ENCODE peak calls at places on chromosomes 4 and X, in nine cellular contexts. One of them, this sample, is unnamed.

GRCh38 chrX:126141014-126141413 is 25.1 kb downstream of the DCAF12L2 start:
- DNase-seq in GM23248: no peak
- DNase-seq in NCI-H1105: no peak
- DNase-seq in activated CD4-positive, alpha-beta T cell treated with anti-CD3 and anti-CD28 coated beads, Interleukin-2, amount 10 ng/mL, durations not matched to agents 24 days and 14 days: no peak
- DNase-seq in stimulated activated CD4-positive, alpha-beta T cell treated with anti-CD3 and anti-CD28 coated beads, TNF-alpha, amount 100 ng/mL, for 4 hours: no peak
- DNase-seq in T-helper 1 cell: no peak
- DNase-seq in stimulated activated CD8-positive, alpha-beta memory T cell treated with anti-CD3 and anti-CD28 coated beads, Interleukin-4, amount 100 ng/mL, for 24 hours: no peak
- DNase-seq in uterus: no peak
- DNase-seq in activated T-cell treated with anti-CD3 and anti-CD28 coated beads, Interleukin-2, amount 50 U/mL, for 48 hours: no peak
- DNase-seq in this sample: no peak

GRCh38 chrX:24190500-24191156 is 41.1 kb downstream of the ZFX start:
- DNase-seq in uterus: no peak
- DNase-seq in activated T-cell treated with anti-CD3 and anti-CD28 coated beads, Interleukin-2, amount 50 U/mL, for 48 hours: no peak
- DNase-seq in T-helper 1 cell: no peak
- DNase-seq in GM23248: peak
- DNase-seq in NCI-H1105: no peak
- DNase-seq in activated CD4-positive, alpha-beta T cell treated with anti-CD3 and anti-CD28 coated beads, Interleukin-2, amount 10 ng/mL, durations not matched to agents 24 days and 14 days: no peak
- DNase-seq in stimulated activated CD8-positive, alpha-beta memory T cell treated with anti-CD3 and anti-CD28 coated beads, Interleukin-4, amount 100 ng/mL, for 24 hours: no peak
- DNase-seq in stimulated activated CD4-positive, alpha-beta T cell treated with anti-CD3 and anti-CD28 coated beads, TNF-alpha, amount 100 ng/mL, for 4 hours: no peak
- DNase-seq in this sample: no peak

GRCh38 chr4:128163177-128164117 is 102.3 kb downstream of the LARP1B start:
- DNase-seq in activated T-cell treated with anti-CD3 and anti-CD28 coated beads, Interleukin-2, amount 50 U/mL, for 48 hours: no peak
- DNase-seq in stimulated activated CD8-positive, alpha-beta memory T cell treated with anti-CD3 and anti-CD28 coated beads, Interleukin-4, amount 100 ng/mL, for 24 hours: no peak
- DNase-seq in uterus: no peak
- DNase-seq in T-helper 1 cell: no peak
- DNase-seq in GM23248: peak
- DNase-seq in activated CD4-positive, alpha-beta T cell treated with anti-CD3 and anti-CD28 coated beads, Interleukin-2, amount 10 ng/mL, durations not matched to agents 24 days and 14 days: no peak
- DNase-seq in NCI-H1105: no peak
- DNase-seq in stimulated activated CD4-positive, alpha-beta T cell treated with anti-CD3 and anti-CD28 coated beads, TNF-alpha, amount 100 ng/mL, for 4 hours: no peak
- DNase-seq in this sample: no peak

GRCh38 chr4:83618991-83619390 is 83.1 kb downstream of the GPAT3 start:
- DNase-seq in uterus: no peak
- DNase-seq in activated CD4-positive, alpha-beta T cell treated with anti-CD3 and anti-CD28 coated beads, Interleukin-2, amount 10 ng/mL, durations not matched to agents 24 days and 14 days: no peak
- DNase-seq in stimulated activated CD4-positive, alpha-beta T cell treated with anti-CD3 and anti-CD28 coated beads, TNF-alpha, amount 100 ng/mL, for 4 hours: no peak
- DNase-seq in GM23248: peak
- DNase-seq in stimulated activated CD8-positive, alpha-beta memory T cell treated with anti-CD3 and anti-CD28 coated beads, Interleukin-4, amount 100 ng/mL, for 24 hours: no peak
- DNase-seq in NCI-H1105: no peak
- DNase-seq in activated T-cell treated with anti-CD3 and anti-CD28 coated beads, Interleukin-2, amount 50 U/mL, for 48 hours: no peak
- DNase-seq in T-helper 1 cell: no peak
- DNase-seq in this sample: no peak

GRCh38 chr4:127708985-127709384 is 21.2 kb upstream of the SLC25A31 start:
- DNase-seq in GM23248: peak
- DNase-seq in uterus: no peak
- DNase-seq in stimulated activated CD8-positive, alpha-beta memory T cell treated with anti-CD3 and anti-CD28 coated beads, Interleukin-4, amount 100 ng/mL, for 24 hours: no peak
- DNase-seq in activated T-cell treated with anti-CD3 and anti-CD28 coated beads, Interleukin-2, amount 50 U/mL, for 48 hours: no peak
- DNase-seq in T-helper 1 cell: no peak
- DNase-seq in NCI-H1105: peak
- DNase-seq in stimulated activated CD4-positive, alpha-beta T cell treated with anti-CD3 and anti-CD28 coated beads, TNF-alpha, amount 100 ng/mL, for 4 hours: no peak
- DNase-seq in activated CD4-positive, alpha-beta T cell treated with anti-CD3 and anti-CD28 coated beads, Interleukin-2, amount 10 ng/mL, durations not matched to agents 24 days and 14 days: no peak
- DNase-seq in this sample: no peak

GRCh38 chr4:124427095-124427767 is 285.3 kb downstream of the ANKRD50 start:
- DNase-seq in activated CD4-positive, alpha-beta T cell treated with anti-CD3 and anti-CD28 coated beads, Interleukin-2, amount 10 ng/mL, durations not matched to agents 24 days and 14 days: no peak
- DNase-seq in NCI-H1105: no peak
- DNase-seq in uterus: no peak
- DNase-seq in activated T-cell treated with anti-CD3 and anti-CD28 coated beads, Interleukin-2, amount 50 U/mL, for 48 hours: no peak
- DNase-seq in GM23248: no peak
- DNase-seq in stimulated activated CD4-positive, alpha-beta T cell treated with anti-CD3 and anti-CD28 coated beads, TNF-alpha, amount 100 ng/mL, for 4 hours: no peak
- DNase-seq in stimulated activated CD8-positive, alpha-beta memory T cell treated with anti-CD3 and anti-CD28 coated beads, Interleukin-4, amount 100 ng/mL, for 24 hours: no peak
- DNase-seq in T-helper 1 cell: no peak
- DNase-seq in this sample: no peak

GRCh38 chr4:170374770-170375169 is 285.0 kb upstream of the AADAT start:
- DNase-seq in GM23248: peak
- DNase-seq in uterus: no peak
- DNase-seq in NCI-H1105: no peak
- DNase-seq in activated T-cell treated with anti-CD3 and anti-CD28 coated beads, Interleukin-2, amount 50 U/mL, for 48 hours: no peak
- DNase-seq in activated CD4-positive, alpha-beta T cell treated with anti-CD3 and anti-CD28 coated beads, Interleukin-2, amount 10 ng/mL, durations not matched to agents 24 days and 14 days: peak
- DNase-seq in stimulated activated CD4-positive, alpha-beta T cell treated with anti-CD3 and anti-CD28 coated beads, TNF-alpha, amount 100 ng/mL, for 4 hours: no peak
- DNase-seq in stimulated activated CD8-positive, alpha-beta memory T cell treated with anti-CD3 and anti-CD28 coated beads, Interleukin-4, amount 100 ng/mL, for 24 hours: no peak
- DNase-seq in T-helper 1 cell: peak
- DNase-seq in this sample: no peak

GRCh38 chr4:7054106-7054880 is 11.1 kb downstream of the TADA2B start:
- DNase-seq in stimulated activated CD4-positive, alpha-beta T cell treated with anti-CD3 and anti-CD28 coated beads, TNF-alpha, amount 100 ng/mL, for 4 hours: no peak
- DNase-seq in stimulated activated CD8-positive, alpha-beta memory T cell treated with anti-CD3 and anti-CD28 coated beads, Interleukin-4, amount 100 ng/mL, for 24 hours: no peak
- DNase-seq in activated T-cell treated with anti-CD3 and anti-CD28 coated beads, Interleukin-2, amount 50 U/mL, for 48 hours: no peak
- DNase-seq in T-helper 1 cell: no peak
- DNase-seq in NCI-H1105: no peak
- DNase-seq in GM23248: no peak
- DNase-seq in uterus: no peak
- DNase-seq in activated CD4-positive, alpha-beta T cell treated with anti-CD3 and anti-CD28 coated beads, Interleukin-2, amount 10 ng/mL, durations not matched to agents 24 days and 14 days: no peak
- DNase-seq in this sample: no peak

GRCh38 chr4:119313237-119313636 is 8.7 kb downstream of the FABP2 start:
- DNase-seq in stimulated activated CD4-positive, alpha-beta T cell treated with anti-CD3 and anti-CD28 coated beads, TNF-alpha, amount 100 ng/mL, for 4 hours: no peak
- DNase-seq in GM23248: no peak
- DNase-seq in T-helper 1 cell: no peak
- DNase-seq in stimulated activated CD8-positive, alpha-beta memory T cell treated with anti-CD3 and anti-CD28 coated beads, Interleukin-4, amount 100 ng/mL, for 24 hours: no peak
- DNase-seq in activated CD4-positive, alpha-beta T cell treated with anti-CD3 and anti-CD28 coated beads, Interleukin-2, amount 10 ng/mL, durations not matched to agents 24 days and 14 days: no peak
- DNase-seq in activated T-cell treated with anti-CD3 and anti-CD28 coated beads, Interleukin-2, amount 50 U/mL, for 48 hours: no peak
- DNase-seq in NCI-H1105: no peak
- DNase-seq in uterus: no peak
- DNase-seq in this sample: no peak

GRCh38 chr4:24913099-24913445 is 230 bp upstream of the CCDC149 start:
- DNase-seq in stimulated activated CD4-positive, alpha-beta T cell treated with anti-CD3 and anti-CD28 coated beads, TNF-alpha, amount 100 ng/mL, for 4 hours: no peak
- DNase-seq in activated T-cell treated with anti-CD3 and anti-CD28 coated beads, Interleukin-2, amount 50 U/mL, for 48 hours: no peak
- DNase-seq in stimulated activated CD8-positive, alpha-beta memory T cell treated with anti-CD3 and anti-CD28 coated beads, Interleukin-4, amount 100 ng/mL, for 24 hours: no peak
- DNase-seq in GM23248: no peak
- DNase-seq in uterus: no peak
- DNase-seq in activated CD4-positive, alpha-beta T cell treated with anti-CD3 and anti-CD28 coated beads, Interleukin-2, amount 10 ng/mL, durations not matched to agents 24 days and 14 days: no peak
- DNase-seq in T-helper 1 cell: no peak
- DNase-seq in NCI-H1105: no peak
- DNase-seq in this sample: no peak

GRCh38 chr4:73867783-73868182 is 1.4 kb upstream of the CXCL1 start:
- DNase-seq in GM23248: no peak
- DNase-seq in activated T-cell treated with anti-CD3 and anti-CD28 coated beads, Interleukin-2, amount 50 U/mL, for 48 hours: no peak
- DNase-seq in NCI-H1105: no peak
- DNase-seq in stimulated activated CD4-positive, alpha-beta T cell treated with anti-CD3 and anti-CD28 coated beads, TNF-alpha, amount 100 ng/mL, for 4 hours: no peak
- DNase-seq in uterus: no peak
- DNase-seq in T-helper 1 cell: no peak
- DNase-seq in stimulated activated CD8-positive, alpha-beta memory T cell treated with anti-CD3 and anti-CD28 coated beads, Interleukin-4, amount 100 ng/mL, for 24 hours: no peak
- DNase-seq in activated CD4-positive, alpha-beta T cell treated with anti-CD3 and anti-CD28 coated beads, Interleukin-2, amount 10 ng/mL, durations not matched to agents 24 days and 14 days: no peak
- DNase-seq in this sample: no peak

GRCh38 chrX:117607571-117607970 is 509.0 kb downstream of the KLHL13 start:
- DNase-seq in stimulated activated CD8-positive, alpha-beta memory T cell treated with anti-CD3 and anti-CD28 coated beads, Interleukin-4, amount 100 ng/mL, for 24 hours: no peak
- DNase-seq in uterus: no peak
- DNase-seq in T-helper 1 cell: no peak
- DNase-seq in GM23248: no peak
- DNase-seq in activated T-cell treated with anti-CD3 and anti-CD28 coated beads, Interleukin-2, amount 50 U/mL, for 48 hours: no peak
- DNase-seq in NCI-H1105: no peak
- DNase-seq in activated CD4-positive, alpha-beta T cell treated with anti-CD3 and anti-CD28 coated beads, Interleukin-2, amount 10 ng/mL, durations not matched to agents 24 days and 14 days: no peak
- DNase-seq in stimulated activated CD4-positive, alpha-beta T cell treated with anti-CD3 and anti-CD28 coated beads, TNF-alpha, amount 100 ng/mL, for 4 hours: no peak
- DNase-seq in this sample: no peak

GRCh38 chr4:44801384-44801783 is 75.0 kb upstream of the GNPDA2 start:
- DNase-seq in NCI-H1105: no peak
- DNase-seq in uterus: no peak
- DNase-seq in T-helper 1 cell: no peak
- DNase-seq in stimulated activated CD4-positive, alpha-beta T cell treated with anti-CD3 and anti-CD28 coated beads, TNF-alpha, amount 100 ng/mL, for 4 hours: no peak
- DNase-seq in GM23248: no peak
- DNase-seq in activated CD4-positive, alpha-beta T cell treated with anti-CD3 and anti-CD28 coated beads, Interleukin-2, amount 10 ng/mL, durations not matched to agents 24 days and 14 days: no peak
- DNase-seq in stimulated activated CD8-positive, alpha-beta memory T cell treated with anti-CD3 and anti-CD28 coated beads, Interleukin-4, amount 100 ng/mL, for 24 hours: no peak
- DNase-seq in activated T-cell treated with anti-CD3 and anti-CD28 coated beads, Interleukin-2, amount 50 U/mL, for 48 hours: no peak
- DNase-seq in this sample: no peak

GRCh38 chr4:152090543-152090942 is 329.7 kb upstream of the GATB start:
- DNase-seq in stimulated activated CD8-positive, alpha-beta memory T cell treated with anti-CD3 and anti-CD28 coated beads, Interleukin-4, amount 100 ng/mL, for 24 hours: no peak
- DNase-seq in stimulated activated CD4-positive, alpha-beta T cell treated with anti-CD3 and anti-CD28 coated beads, TNF-alpha, amount 100 ng/mL, for 4 hours: no peak
- DNase-seq in T-helper 1 cell: peak
- DNase-seq in activated CD4-positive, alpha-beta T cell treated with anti-CD3 and anti-CD28 coated beads, Interleukin-2, amount 10 ng/mL, durations not matched to agents 24 days and 14 days: peak
- DNase-seq in GM23248: no peak
- DNase-seq in activated T-cell treated with anti-CD3 and anti-CD28 coated beads, Interleukin-2, amount 50 U/mL, for 48 hours: peak
- DNase-seq in NCI-H1105: no peak
- DNase-seq in uterus: no peak
- DNase-seq in this sample: no peak

GRCh38 chr4:79528241-79528706 is 120.2 kb upstream of the GK2 start:
- DNase-seq in stimulated activated CD4-positive, alpha-beta T cell treated with anti-CD3 and anti-CD28 coated beads, TNF-alpha, amount 100 ng/mL, for 4 hours: no peak
- DNase-seq in GM23248: no peak
- DNase-seq in stimulated activated CD8-positive, alpha-beta memory T cell treated with anti-CD3 and anti-CD28 coated beads, Interleukin-4, amount 100 ng/mL, for 24 hours: no peak
- DNase-seq in uterus: no peak
- DNase-seq in T-helper 1 cell: peak
- DNase-seq in NCI-H1105: no peak
- DNase-seq in activated T-cell treated with anti-CD3 and anti-CD28 coated beads, Interleukin-2, amount 50 U/mL, for 48 hours: no peak
- DNase-seq in activated CD4-positive, alpha-beta T cell treated with anti-CD3 and anti-CD28 coated beads, Interleukin-2, amount 10 ng/mL, durations not matched to agents 24 days and 14 days: no peak
- DNase-seq in this sample: no peak

GRCh38 chrX:136246201-136246600 is 5.0 kb downstream of the MAP7D3 start:
- DNase-seq in T-helper 1 cell: no peak
- DNase-seq in stimulated activated CD4-positive, alpha-beta T cell treated with anti-CD3 and anti-CD28 coated beads, TNF-alpha, amount 100 ng/mL, for 4 hours: no peak
- DNase-seq in NCI-H1105: no peak
- DNase-seq in uterus: no peak
- DNase-seq in activated T-cell treated with anti-CD3 and anti-CD28 coated beads, Interleukin-2, amount 50 U/mL, for 48 hours: no peak
- DNase-seq in GM23248: no peak
- DNase-seq in stimulated activated CD8-positive, alpha-beta memory T cell treated with anti-CD3 and anti-CD28 coated beads, Interleukin-4, amount 100 ng/mL, for 24 hours: no peak
- DNase-seq in activated CD4-positive, alpha-beta T cell treated with anti-CD3 and anti-CD28 coated beads, Interleukin-2, amount 10 ng/mL, durations not matched to agents 24 days and 14 days: no peak
- DNase-seq in this sample: no peak

GRCh38 chr4:151983854-151984253 is 223.0 kb upstream of the GATB start:
- DNase-seq in activated CD4-positive, alpha-beta T cell treated with anti-CD3 and anti-CD28 coated beads, Interleukin-2, amount 10 ng/mL, durations not matched to agents 24 days and 14 days: no peak
- DNase-seq in activated T-cell treated with anti-CD3 and anti-CD28 coated beads, Interleukin-2, amount 50 U/mL, for 48 hours: no peak
- DNase-seq in T-helper 1 cell: no peak
- DNase-seq in NCI-H1105: no peak
- DNase-seq in uterus: no peak
- DNase-seq in stimulated activated CD4-positive, alpha-beta T cell treated with anti-CD3 and anti-CD28 coated beads, TNF-alpha, amount 100 ng/mL, for 4 hours: no peak
- DNase-seq in GM23248: no peak
- DNase-seq in stimulated activated CD8-positive, alpha-beta memory T cell treated with anti-CD3 and anti-CD28 coated beads, Interleukin-4, amount 100 ng/mL, for 24 hours: no peak
- DNase-seq in this sample: no peak

GRCh38 chrX:108224727-108225455 is 133.3 kb downstream of the ATG4A start:
- DNase-seq in uterus: no peak
- DNase-seq in GM23248: peak
- DNase-seq in stimulated activated CD4-positive, alpha-beta T cell treated with anti-CD3 and anti-CD28 coated beads, TNF-alpha, amount 100 ng/mL, for 4 hours: no peak
- DNase-seq in activated CD4-positive, alpha-beta T cell treated with anti-CD3 and anti-CD28 coated beads, Interleukin-2, amount 10 ng/mL, durations not matched to agents 24 days and 14 days: peak
- DNase-seq in NCI-H1105: no peak
- DNase-seq in activated T-cell treated with anti-CD3 and anti-CD28 coated beads, Interleukin-2, amount 50 U/mL, for 48 hours: no peak
- DNase-seq in T-helper 1 cell: peak
- DNase-seq in stimulated activated CD8-positive, alpha-beta memory T cell treated with anti-CD3 and anti-CD28 coated beads, Interleukin-4, amount 100 ng/mL, for 24 hours: no peak
- DNase-seq in this sample: no peak

GRCh38 chr4:166324321-166324720 is 451.3 kb downstream of the TLL1 start:
- DNase-seq in activated T-cell treated with anti-CD3 and anti-CD28 coated beads, Interleukin-2, amount 50 U/mL, for 48 hours: no peak
- DNase-seq in T-helper 1 cell: no peak
- DNase-seq in stimulated activated CD8-positive, alpha-beta memory T cell treated with anti-CD3 and anti-CD28 coated beads, Interleukin-4, amount 100 ng/mL, for 24 hours: no peak
- DNase-seq in NCI-H1105: no peak
- DNase-seq in stimulated activated CD4-positive, alpha-beta T cell treated with anti-CD3 and anti-CD28 coated beads, TNF-alpha, amount 100 ng/mL, for 4 hours: no peak
- DNase-seq in activated CD4-positive, alpha-beta T cell treated with anti-CD3 and anti-CD28 coated beads, Interleukin-2, amount 10 ng/mL, durations not matched to agents 24 days and 14 days: no peak
- DNase-seq in GM23248: no peak
- DNase-seq in uterus: no peak
- DNase-seq in this sample: no peak

GRCh38 chr4:38154251-38154650 is 194.1 kb downstream of the PTTG2 start:
- DNase-seq in stimulated activated CD4-positive, alpha-beta T cell treated with anti-CD3 and anti-CD28 coated beads, TNF-alpha, amount 100 ng/mL, for 4 hours: no peak
- DNase-seq in stimulated activated CD8-positive, alpha-beta memory T cell treated with anti-CD3 and anti-CD28 coated beads, Interleukin-4, amount 100 ng/mL, for 24 hours: no peak
- DNase-seq in activated T-cell treated with anti-CD3 and anti-CD28 coated beads, Interleukin-2, amount 50 U/mL, for 48 hours: no peak
- DNase-seq in T-helper 1 cell: no peak
- DNase-seq in GM23248: no peak
- DNase-seq in activated CD4-positive, alpha-beta T cell treated with anti-CD3 and anti-CD28 coated beads, Interleukin-2, amount 10 ng/mL, durations not matched to agents 24 days and 14 days: no peak
- DNase-seq in NCI-H1105: no peak
- DNase-seq in uterus: no peak
- DNase-seq in this sample: no peak

GRCh38 chr4:173014113-173014558 is 154.5 kb upstream of the GALNT7 start:
- DNase-seq in stimulated activated CD8-positive, alpha-beta memory T cell treated with anti-CD3 and anti-CD28 coated beads, Interleukin-4, amount 100 ng/mL, for 24 hours: no peak
- DNase-seq in T-helper 1 cell: no peak
- DNase-seq in GM23248: peak
- DNase-seq in NCI-H1105: no peak
- DNase-seq in uterus: no peak
- DNase-seq in stimulated activated CD4-positive, alpha-beta T cell treated with anti-CD3 and anti-CD28 coated beads, TNF-alpha, amount 100 ng/mL, for 4 hours: no peak
- DNase-seq in activated CD4-positive, alpha-beta T cell treated with anti-CD3 and anti-CD28 coated beads, Interleukin-2, amount 10 ng/mL, durations not matched to agents 24 days and 14 days: no peak
- DNase-seq in activated T-cell treated with anti-CD3 and anti-CD28 coated beads, Interleukin-2, amount 50 U/mL, for 48 hours: no peak
- DNase-seq in this sample: no peak

GRCh38 chr4:123832173-123833026 is 435.8 kb downstream of the SPRY1 start:
- DNase-seq in GM23248: peak
- DNase-seq in uterus: peak
- DNase-seq in stimulated activated CD4-positive, alpha-beta T cell treated with anti-CD3 and anti-CD28 coated beads, TNF-alpha, amount 100 ng/mL, for 4 hours: no peak
- DNase-seq in activated CD4-positive, alpha-beta T cell treated with anti-CD3 and anti-CD28 coated beads, Interleukin-2, amount 10 ng/mL, durations not matched to agents 24 days and 14 days: no peak
- DNase-seq in activated T-cell treated with anti-CD3 and anti-CD28 coated beads, Interleukin-2, amount 50 U/mL, for 48 hours: no peak
- DNase-seq in NCI-H1105: no peak
- DNase-seq in stimulated activated CD8-positive, alpha-beta memory T cell treated with anti-CD3 and anti-CD28 coated beads, Interleukin-4, amount 100 ng/mL, for 24 hours: no peak
- DNase-seq in T-helper 1 cell: no peak
- DNase-seq in this sample: no peak

GRCh38 chr4:36243355-36244256 is 708 bp downstream of the ARAP2 start:
- DNase-seq in activated T-cell treated with anti-CD3 and anti-CD28 coated beads, Interleukin-2, amount 50 U/mL, for 48 hours: peak
- DNase-seq in activated CD4-positive, alpha-beta T cell treated with anti-CD3 and anti-CD28 coated beads, Interleukin-2, amount 10 ng/mL, durations not matched to agents 24 days and 14 days: peak
- DNase-seq in T-helper 1 cell: peak
- DNase-seq in uterus: peak
- DNase-seq in stimulated activated CD4-positive, alpha-beta T cell treated with anti-CD3 and anti-CD28 coated beads, TNF-alpha, amount 100 ng/mL, for 4 hours: peak
- DNase-seq in NCI-H1105: peak
- DNase-seq in stimulated activated CD8-positive, alpha-beta memory T cell treated with anti-CD3 and anti-CD28 coated beads, Interleukin-4, amount 100 ng/mL, for 24 hours: peak
- DNase-seq in GM23248: peak
- DNase-seq in this sample: no peak

GRCh38 chr4:70000713-70001112 is 4.9 kb downstream of the STATH start:
- DNase-seq in stimulated activated CD4-positive, alpha-beta T cell treated with anti-CD3 and anti-CD28 coated beads, TNF-alpha, amount 100 ng/mL, for 4 hours: no peak
- DNase-seq in T-helper 1 cell: peak
- DNase-seq in NCI-H1105: no peak
- DNase-seq in activated CD4-positive, alpha-beta T cell treated with anti-CD3 and anti-CD28 coated beads, Interleukin-2, amount 10 ng/mL, durations not matched to agents 24 days and 14 days: no peak
- DNase-seq in stimulated activated CD8-positive, alpha-beta memory T cell treated with anti-CD3 and anti-CD28 coated beads, Interleukin-4, amount 100 ng/mL, for 24 hours: no peak
- DNase-seq in GM23248: no peak
- DNase-seq in activated T-cell treated with anti-CD3 and anti-CD28 coated beads, Interleukin-2, amount 50 U/mL, for 48 hours: no peak
- DNase-seq in uterus: no peak
- DNase-seq in this sample: no peak

GRCh38 chr4:86011117-86011516 is 348.7 kb downstream of the MAPK10 start:
- DNase-seq in stimulated activated CD8-positive, alpha-beta memory T cell treated with anti-CD3 and anti-CD28 coated beads, Interleukin-4, amount 100 ng/mL, for 24 hours: no peak
- DNase-seq in uterus: no peak
- DNase-seq in T-helper 1 cell: no peak
- DNase-seq in GM23248: peak
- DNase-seq in NCI-H1105: no peak
- DNase-seq in stimulated activated CD4-positive, alpha-beta T cell treated with anti-CD3 and anti-CD28 coated beads, TNF-alpha, amount 100 ng/mL, for 4 hours: no peak
- DNase-seq in activated CD4-positive, alpha-beta T cell treated with anti-CD3 and anti-CD28 coated beads, Interleukin-2, amount 10 ng/mL, durations not matched to agents 24 days and 14 days: no peak
- DNase-seq in activated T-cell treated with anti-CD3 and anti-CD28 coated beads, Interleukin-2, amount 50 U/mL, for 48 hours: no peak
- DNase-seq in this sample: no peak